ENCODE peak calls at places on chromosomes 6 and 20, in five cellular contexts. T is left ventricle myocardium inferior, U is IMR-90, Y is thoracic aorta, W is body of pancreas. B is an unnamed sample.

GRCh38 chr6:49463612-49463967 is 420 bp downstream of the CENPQ start:
- DNase-seq in U (no peak), T (no peak), W (no peak), Y (no peak), B (no peak)

GRCh38 chr6:158068893-158069799 is 87.5 kb downstream of the SYNJ2 start:
- DNase-seq in U (peak), Y (peak), T (no peak), W (peak), B (no peak)

GRCh38 chr6:127941228-127941627 is 40.4 kb upstream of the THEMIS start:
- DNase-seq in W (no peak), T (no peak), Y (no peak), U (no peak), B (no peak)

GRCh38 chr6:136181191-136181833 is 68.8 kb downstream of the MTFR2 start:
- DNase-seq in Y (no peak), W (no peak), U (no peak), T (no peak), B (no peak)

GRCh38 chr6:154276810-154277577 is 79.6 kb downstream of the IPCEF1 start:
- DNase-seq in Y (no peak), W (no peak), U (peak), T (no peak), B (no peak)

GRCh38 chr6:55450007-55450406 is 122.7 kb downstream of the GFRAL start:
- DNase-seq in W (no peak), U (peak), Y (no peak), T (no peak), B (no peak)

GRCh38 chr6:161316531-161316930 is 42.7 kb upstream of the AGPAT4 start:
- DNase-seq in U (no peak), T (no peak), W (no peak), Y (no peak), B (no peak)

GRCh38 chr6:27275025-27275956 is 27.8 kb downstream of the PRSS16 start:
- DNase-seq in U (no peak), T (no peak), Y (no peak), W (no peak), B (no peak)

GRCh38 chr6:32854376-32855178 is 585 bp downstream of the PSMB9 start:
- DNase-seq in T (peak), U (peak), Y (no peak), W (peak), B (no peak)

GRCh38 chr6:102023977-102024657 is 630.6 kb downstream of the GRIK2 start:
- DNase-seq in Y (no peak), U (no peak), T (no peak), W (no peak), B (no peak)

GRCh38 chr20:25286917-25287316 is 39.0 kb downstream of the PYGB start:
- DNase-seq in Y (no peak), W (peak), U (no peak), T (peak), B (peak)

GRCh38 chr6:21895591-21895990 is 302.0 kb downstream of the SOX4 start:
- DNase-seq in Y (no peak), W (no peak), T (no peak), U (peak), B (no peak)

GRCh38 chr20:49990310-49990720 is 7.5 kb downstream of the SNAI1 start:
- DNase-seq in T (no peak), U (no peak), W (no peak), Y (no peak), B (no peak)
- H3K4me3 ChIP-seq in T (no peak), U (no peak), W (no peak), Y (no peak), B (no peak)

GRCh38 chr6:111918825-111919224 is 45.6 kb upstream of the FYN start:
- DNase-seq in W (peak), T (peak), U (peak), Y (no peak), B (peak)
- H3K4me3 ChIP-seq in W (no peak), T (no peak), U (no peak), Y (no peak), B (no peak)

DNA sequence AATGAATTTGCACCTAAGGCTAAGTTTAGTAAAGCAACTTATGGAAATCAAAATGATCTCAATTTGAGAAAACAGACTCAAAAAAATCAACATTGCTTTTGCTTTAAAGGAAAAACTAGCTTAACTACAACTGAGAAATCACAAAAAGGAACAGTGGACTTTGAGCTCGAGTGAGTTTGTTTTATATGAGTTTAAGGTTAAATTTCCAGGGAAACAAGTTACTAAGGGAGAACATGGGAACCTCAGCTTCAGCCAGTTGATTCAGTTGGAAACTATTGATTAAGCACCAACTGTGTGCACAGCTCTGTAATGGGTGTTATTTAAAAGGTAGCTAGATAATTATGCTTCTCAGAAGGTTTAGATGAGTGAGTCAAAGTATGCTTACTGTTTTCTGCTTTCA is 85.7 kb downstream of the TBC1D7 start:
- DNase-seq in W (no peak), Y (no peak), U (no peak), T (no peak), B (no peak)
- H3K4me3 ChIP-seq in W (no peak), Y (no peak), U (no peak), T (no peak), B (no peak)

GRCh38 chr20:32988008-32988407 is 16.2 kb downstream of the SUN5 start:
- DNase-seq in Y (no peak), W (no peak), T (peak), U (no peak), B (no peak)
- H3K4me3 ChIP-seq in Y (no peak), W (no peak), T (no peak), U (no peak), B (no peak)

DNA sequence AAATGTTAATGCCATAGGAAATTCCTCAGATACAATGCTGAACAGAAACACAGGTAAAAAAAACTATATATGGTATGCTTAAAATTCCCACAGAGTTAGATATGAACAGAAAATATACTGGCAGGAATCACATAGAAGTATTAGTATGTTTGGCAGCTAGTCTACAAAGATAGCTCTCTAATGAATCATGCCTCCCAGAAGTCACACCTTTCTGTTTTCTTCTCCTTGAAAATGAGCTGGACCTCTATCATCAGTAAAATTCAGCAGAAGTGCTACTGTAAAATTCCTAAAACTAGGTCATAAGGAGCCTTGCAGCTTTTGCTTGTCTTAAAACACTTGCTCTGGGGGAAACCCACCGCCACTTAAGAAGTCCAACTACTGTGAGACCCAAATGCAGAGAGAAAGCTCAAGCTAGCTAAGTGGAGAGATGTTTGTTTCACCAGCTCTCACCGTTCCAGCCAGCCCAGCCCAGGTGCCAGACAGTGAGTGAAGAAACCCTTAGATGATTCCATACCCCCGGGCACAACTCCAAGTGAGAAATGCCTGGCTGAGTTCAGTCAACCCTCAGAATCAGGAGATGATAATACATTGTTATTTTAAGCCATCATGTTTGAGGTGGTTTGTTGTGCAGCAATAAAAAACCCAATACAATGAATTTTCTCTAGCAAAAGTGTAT is 43.0 kb downstream of the TSPYL4 start:
- DNase-seq in U (peak), W (no peak), T (peak), Y (no peak), B (peak)
- H3K4me3 ChIP-seq in U (no peak), W (no peak), T (no peak), Y (no peak), B (no peak)

DNA sequence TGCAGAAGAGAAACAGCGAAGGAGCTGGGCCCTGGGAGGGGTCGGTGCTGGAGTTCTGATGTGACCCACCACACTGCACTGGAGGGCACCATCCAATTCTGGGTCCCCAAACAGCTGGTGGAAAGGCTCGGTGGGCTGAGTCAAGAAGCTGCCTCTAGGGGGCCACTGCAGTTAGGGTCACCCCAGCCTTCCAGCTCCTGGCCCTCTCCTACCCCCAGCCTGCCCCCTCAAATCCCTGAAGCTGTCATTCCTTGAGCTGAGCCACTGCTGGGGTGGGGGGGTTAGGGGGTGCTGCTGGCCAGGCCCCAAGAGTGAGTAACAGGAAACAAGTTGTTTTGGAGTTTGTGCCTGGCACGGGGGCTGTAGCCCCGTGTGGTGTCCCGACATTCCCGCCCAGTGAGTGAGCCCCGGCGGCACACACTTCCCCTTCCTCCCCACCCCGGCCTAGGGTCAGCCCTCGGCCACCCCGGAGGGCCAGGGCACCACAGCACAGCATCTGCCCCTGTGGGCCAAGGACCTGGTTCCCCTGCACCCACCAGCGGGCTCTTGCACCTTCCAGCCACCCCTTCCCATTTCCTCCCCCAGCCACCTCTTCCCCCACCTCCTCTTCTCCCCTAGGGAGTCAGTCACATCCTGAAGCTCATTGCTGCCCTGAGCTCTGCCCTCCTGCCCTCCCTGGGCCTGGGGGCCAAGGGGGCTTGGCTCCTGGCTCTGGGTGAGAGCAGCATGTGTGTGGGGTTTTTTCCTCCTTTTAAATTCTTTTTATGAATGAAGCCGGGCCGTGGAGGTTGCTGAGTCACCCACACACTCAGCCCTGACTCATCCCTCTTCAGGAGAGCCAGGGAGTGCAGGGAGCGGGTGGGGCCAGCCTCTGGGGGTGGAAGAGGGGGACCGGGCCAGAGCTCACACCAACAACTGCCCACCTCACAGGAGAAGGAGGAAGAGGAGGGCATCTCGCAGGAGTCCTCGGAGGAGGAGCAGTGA is 4.6 kb downstream of the SMIM29 start:
- DNase-seq in T (no peak), U (peak), W (peak), Y (peak), B (peak)
- H3K4me3 ChIP-seq in T (no peak), U (no peak), W (no peak), Y (peak), B (peak)

GRCh38 chr20:58515240-58516212 is at the start of gene APCDD1L:
- DNase-seq in U (peak), Y (peak), T (no peak), W (no peak), B (no peak)
- H3K4me3 ChIP-seq in U (peak), Y (peak), T (peak), W (no peak), B (peak)

GRCh38 chr6:159170999-159171712 is 2.0 kb downstream of the FNDC1 start:
- DNase-seq in W (no peak), T (peak), U (peak), Y (no peak), B (no peak)
- H3K4me3 ChIP-seq in W (no peak), T (peak), U (no peak), Y (peak), B (no peak)

B was measured in gastrocnemius medialis.